ENCODE peak calls at places on chromosome 17, in nine cellular contexts. G is tibial nerve, T is esophagus muscularis mucosa, K is body of pancreas, S is A549, Z is breast epithelium, Y is transverse colon, P is H1, U is K562. O is an unnamed sample.

GRCh38 chr17:71472809-71473789 is 647.7 kb upstream of the SOX9 start:
- DNase-seq in Y (no peak), U (peak), P (no peak), G (no peak), T (no peak), K (peak), S (peak), Z (no peak), O (no peak)

GRCh38 chr17:72512649-72513556 is 392.1 kb downstream of the SOX9 start:
- DNase-seq in K (no peak), Y (no peak), S (no peak), U (no peak), T (no peak), P (no peak), Z (no peak), G (no peak), O (no peak)

GRCh38 chr17:29107933-29108805 is 65.2 kb downstream of the PIPOX start:
- DNase-seq in Z (no peak), K (peak), S (peak), Y (no peak), U (no peak), P (no peak), G (no peak), T (no peak), O (no peak)

GRCh38 chr17:79459003-79459655 is 151.7 kb downstream of the RBFOX3 start:
- DNase-seq in G (no peak), P (no peak), S (no peak), Y (no peak), Z (no peak), K (no peak), U (no peak), T (no peak), O (no peak)

GRCh38 chr17:58247511-58248363 is 9.4 kb downstream of the LPO start:
- DNase-seq in U (no peak), P (no peak), Z (no peak), S (no peak), T (peak), K (no peak), G (no peak), Y (no peak), O (no peak)

GRCh38 chr17:37717627-37718382 is 27.1 kb downstream of the HNF1B start:
- DNase-seq in P (no peak), Y (no peak), S (no peak), K (no peak), U (no peak), G (no peak), T (no peak), Z (no peak), O (no peak)

GRCh38 chr17:9256361-9256943 is 235.1 kb downstream of the NTN1 start:
- DNase-seq in K (no peak), Y (no peak), P (no peak), T (no peak), S (no peak), Z (no peak), U (no peak), G (no peak), O (no peak)

GRCh38 chr17:64073771-64074703 is 53.6 kb upstream of the ICAM2 start:
- DNase-seq in S (no peak), U (no peak), K (no peak), Y (no peak), T (no peak), Z (no peak), P (no peak), G (no peak), O (no peak)

GRCh38 chr17:31517524-31517923 is 126.0 kb downstream of the RAB11FIP4 start:
- DNase-seq in S (no peak), G (no peak), U (peak), Z (no peak), P (peak), Y (no peak), K (peak), T (no peak), O (peak)

GRCh38 chr17:6675426-6675825 is 23.9 kb downstream of the C17orf100 start:
- DNase-seq in P (no peak), S (no peak), G (no peak), K (no peak), Y (no peak), T (no peak), Z (no peak), U (peak), O (no peak)

DNA sequence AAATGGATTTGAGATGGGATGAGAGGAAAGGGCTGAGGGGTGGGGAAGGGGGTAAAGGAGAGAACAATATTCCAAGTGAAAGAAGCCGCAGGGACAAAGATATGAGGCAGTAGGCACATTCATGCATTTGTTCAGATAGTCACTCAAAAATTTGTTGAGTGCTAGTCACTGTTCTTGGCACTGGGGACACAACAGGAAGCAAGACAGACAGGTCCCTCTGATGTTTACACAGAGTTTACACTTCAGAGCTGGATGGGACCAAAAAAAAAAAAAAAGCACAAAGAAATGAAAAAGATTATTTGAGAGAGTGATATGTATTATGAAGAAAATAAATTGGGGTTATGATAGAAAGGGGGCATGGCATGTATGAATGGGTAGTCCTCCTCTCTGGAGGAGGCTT is 3.6 kb upstream of the YPEL2 start:
- DNase-seq in Y (no peak), P (no peak), K (no peak), U (no peak), G (no peak), T (no peak), Z (no peak), S (no peak), O (no peak)
- H3K27ac ChIP-seq in Y (peak), P (no peak), K (no peak), U (no peak), G (no peak), T (no peak), Z (no peak), S (peak), O (peak)

GRCh38 chr17:51435641-51436091 is 175.3 kb downstream of the UTP18 start:
- DNase-seq in K (peak), S (peak), P (peak), Z (peak), G (peak), T (peak), Y (peak), U (peak), O (no peak)
- TF ChIP-seq POLR2A in K (no peak), S (no peak), P (no peak), Z (no peak), G (no peak), T (no peak), Y (no peak), U (no peak), O (no peak)

GRCh38 chr17:38798614-38799500 is 499 bp downstream of the PIP4K2B start:
- DNase-seq in K (peak), Z (peak), T (no peak), Y (peak), P (no peak), S (peak), U (peak), G (peak), O (peak)
- TF ChIP-seq CTCF in K (no peak), Z (no peak), T (no peak), Y (no peak), P (no peak), S (no peak), U (no peak), G (no peak), O (no peak)

GRCh38 chr17:34168989-34169388 is 86.1 kb upstream of the CCL2 start:
- DNase-seq in U (no peak), Y (no peak), K (no peak), S (no peak), P (no peak), G (no peak), Z (no peak), T (no peak), O (no peak)

GRCh38 chr17:34166394-34166793 is 88.7 kb upstream of the CCL2 start:
- DNase-seq in G (no peak), Y (no peak), U (no peak), S (no peak), P (no peak), T (no peak), K (no peak), Z (no peak), O (no peak)

GRCh38 chr17:34163681-34164080 is 91.4 kb upstream of the CCL2 start:
- DNase-seq in P (peak), Y (no peak), T (no peak), Z (no peak), G (no peak), U (peak), K (peak), S (peak), O (no peak)

GRCh38 chr17:34169501-34169900 is 85.6 kb upstream of the CCL2 start:
- DNase-seq in G (no peak), K (no peak), P (no peak), Y (no peak), T (no peak), S (no peak), U (no peak), Z (no peak), O (no peak)

GRCh38 chr17:34167359-34167758 is 87.7 kb upstream of the CCL2 start:
- DNase-seq in K (peak), G (no peak), Z (no peak), T (no peak), U (no peak), S (no peak), Y (no peak), P (no peak), O (no peak)
- H3K27ac ChIP-seq in K (no peak), G (no peak), Z (no peak), T (no peak), U (no peak), S (no peak), Y (no peak), P (no peak), O (no peak)

GRCh38 chr17:49214665-49215360 is 4.3 kb downstream of the ABI3 start:
- DNase-seq in K (peak), Y (no peak), U (no peak), S (no peak), P (no peak), G (peak), T (no peak), Z (peak), O (no peak)

GRCh38 chr17:49213803-49214202 is 3.3 kb downstream of the ABI3 start:
- DNase-seq in T (no peak), Y (no peak), S (no peak), K (no peak), Z (no peak), P (no peak), G (no peak), U (no peak), O (no peak)

GRCh38 chr17:49213399-49213798 is 2.9 kb downstream of the ABI3 start:
- DNase-seq in P (no peak), Z (no peak), U (no peak), G (no peak), S (no peak), T (no peak), K (no peak), Y (no peak), O (no peak)

GRCh38 chr17:49209061-49209571 is 1.3 kb downstream of the GNGT2 start:
- DNase-seq in T (no peak), U (no peak), P (no peak), Y (no peak), S (no peak), G (no peak), K (no peak), Z (no peak), O (no peak)

DNA sequence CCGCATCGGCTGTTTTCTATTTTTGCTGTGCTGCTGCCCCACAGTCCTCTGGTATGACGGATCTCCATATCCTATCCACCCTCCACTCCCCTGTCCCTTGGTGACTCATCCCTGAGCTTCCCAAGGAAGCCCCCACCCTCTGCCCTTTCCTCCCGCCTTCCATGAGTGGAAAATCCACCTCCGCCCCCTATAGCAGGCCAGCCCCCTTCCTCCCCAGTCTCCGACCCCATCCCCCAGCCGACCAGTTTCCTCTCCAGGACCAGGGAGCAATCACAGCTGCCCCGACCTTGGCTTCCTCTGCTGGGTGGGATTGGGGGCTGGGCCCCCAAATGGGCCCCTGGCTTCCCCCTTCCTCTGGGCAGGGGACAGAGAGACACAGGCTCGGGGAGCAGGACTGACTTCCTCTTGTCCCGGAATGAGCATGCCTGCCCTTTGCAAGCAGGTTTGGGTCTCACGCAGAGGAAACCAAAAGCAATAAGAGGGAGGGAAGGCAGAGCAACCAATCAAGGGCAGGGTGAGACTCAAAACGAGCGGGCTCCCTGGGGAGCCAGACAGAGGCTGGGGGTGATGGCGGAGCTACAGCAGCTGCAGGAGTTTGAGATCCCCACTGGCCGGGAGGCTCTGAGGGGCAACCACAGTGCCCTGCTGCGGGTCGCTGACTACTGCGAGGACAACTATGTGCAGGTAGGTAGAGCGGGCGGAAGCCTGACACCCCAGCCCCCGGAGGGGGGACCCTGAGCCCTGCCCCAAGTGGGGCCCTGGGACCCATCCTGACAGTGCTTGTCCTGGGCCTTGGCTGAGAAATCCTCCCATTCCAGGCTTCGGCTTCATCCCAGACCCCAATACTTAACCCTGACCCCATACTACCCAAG is at the start of the genes ABI3 and GNGT2:
- DNase-seq in Z (no peak), U (no peak), G (no peak), Y (peak), K (peak), S (no peak), P (peak), T (no peak), O (peak)
- TF ChIP-seq POLR2A in Z (no peak), U (no peak), G (no peak), Y (peak), K (no peak), S (no peak), P (peak), T (no peak), O (peak)

GRCh38 chr17:51853857-51854256 is 304.7 kb downstream of the CA10 start:
- DNase-seq in P (no peak), U (no peak), S (no peak), T (no peak), Y (peak), G (no peak), Z (no peak), K (peak), O (no peak)

GRCh38 chr17:51852603-51853002 is 305.9 kb downstream of the CA10 start:
- DNase-seq in T (no peak), Y (no peak), S (no peak), G (no peak), K (no peak), P (no peak), U (no peak), Z (no peak), O (no peak)

GRCh38 chr17:51848451-51848850 is 310.1 kb downstream of the CA10 start:
- DNase-seq in Y (no peak), Z (no peak), P (no peak), T (no peak), S (no peak), K (no peak), G (no peak), U (no peak), O (no peak)

GRCh38 chr17:51846561-51846960 is 312.0 kb downstream of the CA10 start:
- DNase-seq in U (no peak), Z (no peak), Y (no peak), S (no peak), K (no peak), T (no peak), G (no peak), P (no peak), O (no peak)

DNA sequence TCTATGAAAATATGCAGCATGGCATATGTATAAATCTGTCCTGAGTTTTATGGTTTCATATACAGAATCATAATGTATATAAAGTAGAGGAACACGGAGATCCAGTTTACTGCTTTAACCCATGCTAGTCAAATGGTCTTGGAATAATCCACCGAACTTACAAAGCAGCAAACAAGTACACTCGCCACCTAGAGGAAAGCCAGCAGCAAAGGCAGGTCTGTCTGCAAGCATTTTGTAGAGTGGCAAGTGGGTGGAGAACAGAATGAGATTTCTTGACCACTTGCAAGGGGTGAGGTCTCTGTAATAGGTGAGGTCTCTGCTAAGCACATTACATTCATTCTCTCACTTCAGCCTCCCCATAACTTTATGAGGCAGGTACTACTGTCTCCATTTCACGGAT is 308.3 kb downstream of the CA10 start:
- DNase-seq in K (no peak), Y (no peak), U (peak), Z (no peak), G (no peak), T (no peak), S (no peak), P (no peak), O (no peak)
- TF ChIP-seq CTCF in K (no peak), Y (no peak), U (no peak), Z (no peak), G (no peak), T (no peak), S (no peak), P (peak), O (no peak)

O was measured in spleen.